ENCODE peak calls at places on chromosomes 13 and 19, in four cellular contexts. H is lower leg skin, G is K562, C is tibial nerve. L is an unnamed sample.

GRCh38 chr13:102680842-102681725 is 13.8 kb downstream of the METTL21C start:
- DNase-seq in H (no peak), G (no peak), C (no peak), L (no peak)

GRCh38 chr13:111005808-111006494 is 91.1 kb upstream of the ANKRD10 start:
- DNase-seq in H (no peak), G (no peak), C (no peak), L (no peak)

GRCh38 chr19:9130965-9131364 is 4.2 kb upstream of the OR7G3 start:
- DNase-seq in H (no peak), G (no peak), C (no peak), L (no peak)

GRCh38 chr19:45451850-45452387 is 15.9 kb upstream of the FOSB start:
- DNase-seq in H (no peak), G (no peak), C (no peak), L (no peak)

GRCh38 chr19:33395561-33396550 is 22.3 kb downstream of the CEBPG start:
- DNase-seq in H (no peak), G (no peak), C (peak), L (peak)

GRCh38 chr19:10408511-10409291 is 5.4 kb upstream of the CDC37 start:
- DNase-seq in H (no peak), G (no peak), C (no peak), L (no peak)

GRCh38 chr13:21501709-21502108 is 42.6 kb upstream of the ZDHHC20 start:
- DNase-seq in H (no peak), G (peak), C (no peak), L (no peak)

GRCh38 chr13:27120011-27120410 is 51.6 kb downstream of the USP12 start:
- DNase-seq in H (no peak), G (no peak), C (no peak), L (no peak)

GRCh38 chr13:28532226-28533048 is 37.5 kb upstream of the FLT1 start:
- DNase-seq in H (no peak), G (peak), C (no peak), L (no peak)

GRCh38 chr19:29098863-29099481 is 114.0 kb downstream of the UQCRFS1 start:
- DNase-seq in H (peak), G (peak), C (peak), L (peak)

GRCh38 chr19:1736916-1737315 is 16.4 kb upstream of the ONECUT3 start:
- DNase-seq in H (no peak), G (no peak), C (no peak), L (no peak)

GRCh38 chr13:110306340-110306959 is 507 bp downstream of the COL4A1 start:
- DNase-seq in H (peak), G (no peak), C (no peak), L (no peak)

GRCh38 chr19:6737873-6738725 is 719 bp upstream of the GPR108 start:
- DNase-seq in H (peak), G (peak), C (peak), L (peak)

GRCh38 chr13:92769064-92769463 is 457.5 kb upstream of the GPC6 start:
- DNase-seq in H (no peak), G (no peak), C (no peak), L (no peak)

GRCh38 chr13:63408227-63409202 is 1992.9 kb upstream of the PCDH20 start:
- DNase-seq in H (no peak), G (no peak), C (no peak), L (no peak)

GRCh38 chr13:99055286-99056073 is 77.6 kb upstream of the DOCK9 start:
- DNase-seq in H (no peak), G (no peak), C (no peak), L (no peak)

GRCh38 chr13:113852536-113853517 is 11.0 kb downstream of the GAS6 start:
- DNase-seq in H (peak), G (peak), C (no peak), L (no peak)

GRCh38 chr13:78183737-78184136 is 265.1 kb upstream of the EDNRB start:
- DNase-seq in H (no peak), G (no peak), C (no peak), L (no peak)

GRCh38 chr19:48966541-48967345 is 1.6 kb downstream of the FTL start:
- DNase-seq in H (no peak), G (no peak), C (no peak), L (no peak)

GRCh38 chr19:18895828-18896341 is at the start of gene CERS1:
- DNase-seq in H (no peak), G (peak), C (no peak), L (no peak)

GRCh38 chr13:20943519-20944012 is 41.0 kb upstream of the XPO4 start:
- DNase-seq in H (peak), G (peak), C (peak), L (peak)

GRCh38 chr19:45817725-45818301 is 2.7 kb upstream of the RSPH6A start:
- DNase-seq in H (no peak), G (peak), C (no peak), L (no peak)

GRCh38 chr19:38266981-38267597 is 2.7 kb downstream of the SPINT2 start:
- DNase-seq in H (no peak), G (peak), C (no peak), L (peak)

GRCh38 chr13:77832339-77833100 is 86.1 kb downstream of the EDNRB start:
- DNase-seq in H (no peak), G (no peak), C (no peak), L (no peak)

GRCh38 chr19:10068205-10068604 is 17.9 kb upstream of the SHFL start:
- DNase-seq in H (no peak), G (no peak), C (no peak), L (no peak)

GRCh38 chr19:33374406-33374703 is 846 bp downstream of the CEBPG start:
- DNase-seq in H (peak), G (no peak), C (no peak), L (no peak)

GRCh38 chr13:102461302-102461701 is 59.5 kb upstream of the FGF14 start:
- DNase-seq in H (no peak), G (no peak), C (no peak), L (no peak)

GRCh38 chr13:23159205-23159586 is 21.6 kb upstream of the SGCG start:
- DNase-seq in H (no peak), G (no peak), C (no peak), L (no peak)

GRCh38 chr19:31178833-31179470 is 170.3 kb downstream of the TSHZ3 start:
- DNase-seq in H (no peak), G (no peak), C (no peak), L (no peak)

GRCh38 chr19:49338691-49339363 is 3.6 kb downstream of the CD37 start:
- DNase-seq in H (peak), G (peak), C (peak), L (no peak)

GRCh38 chr19:51123381-51124186 is 1.1 kb upstream of the SIGLEC9 start:
- DNase-seq in H (no peak), G (no peak), C (no peak), L (no peak)

GRCh38 chr13:60584976-60585375 is 188.0 kb downstream of the TDRD3 start:
- DNase-seq in H (peak), G (no peak), C (peak), L (no peak)

GRCh38 chr19:33796164-33797100 is at the start of gene KCTD15:
- DNase-seq in H (no peak), G (peak), C (no peak), L (no peak)

DNA sequence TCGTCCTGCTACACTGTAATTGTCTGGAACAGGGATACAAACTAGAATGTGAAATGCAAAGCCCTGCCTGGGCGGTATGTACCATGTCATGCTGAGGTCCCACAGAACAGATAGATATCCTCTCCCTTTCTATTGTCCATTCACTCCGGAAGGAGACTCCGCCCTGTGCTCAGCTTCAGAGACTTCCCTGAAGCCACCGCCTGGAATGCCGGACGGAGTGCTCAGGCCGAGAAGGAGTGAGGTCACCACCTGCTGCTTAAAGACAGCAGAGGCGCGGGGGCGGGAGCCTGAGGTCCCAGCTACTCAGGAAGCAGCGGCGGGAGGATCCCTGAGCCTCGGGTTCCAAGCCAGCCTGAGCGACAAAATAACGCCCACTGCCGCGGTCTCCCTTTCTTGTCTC is 890 bp upstream of the ZNF611 start:
- DNase-seq in H (peak), G (no peak), C (peak), L (no peak)
- TF ChIP-seq POLR2A in H (no peak), G (no peak), C (no peak), L (no peak)

DNA sequence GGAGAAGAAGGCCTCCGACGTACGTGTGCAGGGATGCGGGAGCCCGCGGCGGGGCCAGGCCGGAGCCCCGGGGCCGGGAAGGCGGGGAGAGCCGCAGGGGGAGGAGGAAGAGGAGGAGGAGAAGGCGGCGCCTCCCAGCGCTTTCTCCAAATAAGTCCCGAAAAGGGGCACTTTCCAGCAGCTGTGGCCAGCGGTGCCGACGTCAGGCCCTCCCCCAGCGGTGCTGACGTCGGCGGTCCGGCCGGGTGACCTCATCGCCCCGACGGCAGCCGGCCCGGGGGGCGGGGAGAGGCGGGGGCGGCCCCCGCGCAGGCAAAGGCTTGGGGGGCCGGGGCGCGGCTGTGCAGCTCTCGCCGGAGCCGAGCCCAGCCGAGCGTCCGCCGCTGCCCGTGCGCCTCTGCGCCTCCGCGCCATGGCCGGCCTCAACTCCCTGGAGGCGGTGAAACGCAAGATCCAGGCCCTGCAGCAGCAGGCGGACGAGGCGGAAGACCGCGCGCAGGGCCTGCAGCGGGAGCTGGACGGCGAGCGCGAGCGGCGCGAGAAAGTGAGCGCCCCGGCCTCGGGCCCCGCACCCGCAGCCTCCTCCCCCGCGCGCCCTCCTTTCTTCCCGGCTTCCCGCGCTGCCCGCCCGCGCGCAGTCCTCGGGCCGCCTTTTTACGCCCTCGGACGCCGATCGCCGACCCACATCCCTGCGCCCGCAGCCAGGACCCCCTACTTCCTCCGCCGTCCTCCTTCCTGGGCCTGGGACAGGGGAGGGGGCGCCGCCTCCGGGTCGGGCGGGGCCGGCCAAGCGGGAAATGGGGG is at the start of gene TPM4:
- DNase-seq in H (peak), G (peak), C (peak), L (peak)
- TF ChIP-seq POLR2A in H (peak), G (peak), C (peak), L (peak)

GRCh38 chr13:40503966-40504591 is 162.4 kb downstream of the FOXO1 start:
- DNase-seq in H (no peak), G (no peak), C (no peak), L (peak)
- TF ChIP-seq POLR2A in H (no peak), G (no peak), C (no peak), L (no peak)

GRCh38 chr19:13962738-13963602 is 10.7 kb downstream of the DCAF15 start:
- DNase-seq in H (no peak), G (no peak), C (no peak), L (no peak)

GRCh38 chr19:13960863-13961784 is 8.8 kb downstream of the DCAF15 start:
- DNase-seq in H (no peak), G (no peak), C (no peak), L (no peak)

GRCh38 chr19:13963603-13964105 is 11.3 kb downstream of the DCAF15 start:
- DNase-seq in H (no peak), G (no peak), C (no peak), L (no peak)

GRCh38 chr19:13959962-13960862 is 7.9 kb downstream of the DCAF15 start:
- DNase-seq in H (no peak), G (peak), C (no peak), L (no peak)

GRCh38 chr19:13961826-13962737 is 9.8 kb downstream of the DCAF15 start:
- DNase-seq in H (no peak), G (no peak), C (no peak), L (no peak)
- TF ChIP-seq POLR2A in H (no peak), G (peak), C (no peak), L (no peak)

GRCh38 chr19:21765151-21765550 is 2.2 kb downstream of the ZNF100 start:
- DNase-seq in H (no peak), G (no peak), C (no peak), L (no peak)

DNA sequence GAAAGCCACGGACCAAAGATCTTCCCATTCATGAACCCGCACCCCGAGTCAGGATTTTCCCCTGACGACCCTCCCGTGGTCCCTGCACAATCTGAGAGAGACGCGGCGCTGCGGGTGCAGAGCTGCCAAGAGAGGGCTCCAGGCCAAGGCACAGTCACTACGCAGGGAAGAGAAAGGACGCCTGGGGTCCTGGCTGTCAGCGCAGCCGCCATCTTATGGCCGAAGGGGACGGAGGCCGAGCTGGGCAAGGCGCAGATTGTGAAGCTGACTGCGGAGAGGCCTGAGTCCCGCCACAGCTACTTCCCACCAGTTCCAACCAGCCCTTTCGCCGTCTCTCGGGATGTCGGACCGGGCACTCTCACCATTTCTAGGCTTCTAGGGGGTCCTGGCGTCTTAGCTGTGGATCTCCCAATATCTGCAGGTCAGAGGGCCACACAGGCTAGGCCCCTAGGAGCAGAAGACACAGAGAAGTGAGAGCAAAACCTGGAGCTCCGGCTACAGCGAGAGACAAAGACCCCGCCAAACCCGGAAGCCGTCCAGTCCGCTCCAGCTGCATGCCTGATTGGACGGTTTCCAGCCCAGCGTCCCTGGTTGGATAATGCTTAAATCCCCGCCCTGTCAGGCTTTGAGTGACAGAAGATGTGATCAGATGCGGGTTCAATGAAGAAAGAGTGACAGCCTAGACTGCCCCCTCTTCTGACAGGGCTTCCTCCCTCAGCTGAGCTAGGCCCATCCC is at the start of gene ZNF100:
- DNase-seq in H (peak), G (peak), C (peak), L (peak)
- TF ChIP-seq POLR2A in H (no peak), G (peak), C (peak), L (peak)

DNA sequence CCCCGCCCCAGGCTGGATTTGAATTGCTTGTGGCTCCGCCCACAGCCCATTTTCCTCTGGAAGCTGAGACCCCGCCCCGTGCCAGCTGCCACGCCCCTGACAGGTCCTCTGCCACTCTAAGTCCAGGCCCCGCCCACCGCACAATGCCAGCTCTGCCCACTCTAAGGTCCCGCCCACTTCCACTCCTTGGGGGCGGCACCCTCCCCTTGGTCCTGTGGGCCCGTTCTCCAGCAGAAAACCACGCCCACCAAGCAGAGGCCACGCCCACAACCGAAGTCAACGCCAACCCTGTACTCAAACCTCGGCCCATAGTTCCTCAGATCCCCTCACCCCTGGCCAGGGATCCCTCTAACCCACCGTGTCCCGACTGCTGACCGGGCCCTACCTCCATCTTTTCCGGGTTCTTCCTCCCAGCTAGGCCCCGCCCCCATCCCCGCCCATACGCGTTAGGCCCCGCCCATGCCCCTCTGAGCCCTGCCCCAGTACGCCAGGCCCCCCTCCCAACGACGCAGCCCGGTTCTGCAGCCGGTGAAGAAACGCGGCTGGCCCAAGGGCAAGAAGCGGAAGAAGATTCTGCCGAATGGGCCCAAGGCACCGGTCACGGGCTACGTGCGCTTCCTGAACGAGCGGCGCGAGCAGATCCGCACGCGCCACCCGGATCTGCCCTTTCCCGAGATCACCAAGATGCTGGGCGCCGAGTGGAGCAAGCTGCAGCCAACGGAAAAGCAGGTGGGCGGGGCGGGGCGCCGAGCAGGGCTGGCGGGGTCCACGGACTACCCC is 1.3 kb downstream of the HMG20B start:
- DNase-seq in H (peak), G (peak), C (peak), L (peak)
- TF ChIP-seq POLR2A in H (no peak), G (no peak), C (no peak), L (no peak)